ENCODE peak calls at places on chromosomes 16 and 17, in eight cellular contexts. U is esophagus squamous epithelium; H is CD8-positive, alpha-beta T cell; P is cardiac muscle cell; W is esophagus muscularis mucosa; X is fibroblast of lung; Z is pancreas; K is IMR-90. E is an unnamed sample. For H3K4me1 and H3K9me3, the result is how much of the 10 kb centered on the place peaks cover.

GRCh38 chr16:1080801-1081733 is 8.5 kb downstream of the SSTR5 start:
- DNase-seq in U (no peak), H (no peak), P (no peak), W (no peak), X (no peak), Z (no peak), K (no peak), E (no peak)

GRCh38 chr17:78159575-78160158 is 8.7 kb upstream of the SYNGR2 start:
- DNase-seq in U (no peak), H (no peak), P (peak), W (no peak), X (peak), Z (no peak), K (peak), E (no peak)

GRCh38 chr16:50741808-50742520 is at the start of gene CYLD:
- DNase-seq in U (peak), H (peak), P (peak), W (peak), X (peak), Z (peak), K (peak), E (peak)

GRCh38 chr17:62704381-62704971 is 77.0 kb downstream of the MRC2 start:
- DNase-seq in U (no peak), H (no peak), P (peak), W (no peak), X (peak), Z (peak), K (peak), E (no peak)

GRCh38 chr17:50129946-50130777 is at the start of gene SAMD14:
- DNase-seq in U (no peak), H (no peak), P (no peak), W (no peak), X (peak), Z (no peak), K (peak), E (peak)

GRCh38 chr17:69067274-69068047 is 6.7 kb upstream of the ABCA9 start:
- DNase-seq in U (no peak), H (no peak), P (no peak), W (no peak), X (no peak), Z (no peak), K (no peak), E (no peak)

GRCh38 chr16:58854392-58854791 is 120.3 kb upstream of the GOT2 start:
- DNase-seq in U (no peak), H (no peak), P (no peak), W (no peak), X (no peak), Z (no peak), K (no peak), E (no peak)

GRCh38 chr17:79915850-79916430 is 76.7 kb upstream of the CBX4 start:
- DNase-seq in U (no peak), H (no peak), P (peak), W (no peak), X (no peak), Z (no peak), K (peak), E (no peak)

GRCh38 chr17:7484964-7485377 is 805 bp downstream of the POLR2A start:
- DNase-seq in U (no peak), H (no peak), P (no peak), W (no peak), X (no peak), Z (no peak), K (no peak), E (no peak)

DNA sequence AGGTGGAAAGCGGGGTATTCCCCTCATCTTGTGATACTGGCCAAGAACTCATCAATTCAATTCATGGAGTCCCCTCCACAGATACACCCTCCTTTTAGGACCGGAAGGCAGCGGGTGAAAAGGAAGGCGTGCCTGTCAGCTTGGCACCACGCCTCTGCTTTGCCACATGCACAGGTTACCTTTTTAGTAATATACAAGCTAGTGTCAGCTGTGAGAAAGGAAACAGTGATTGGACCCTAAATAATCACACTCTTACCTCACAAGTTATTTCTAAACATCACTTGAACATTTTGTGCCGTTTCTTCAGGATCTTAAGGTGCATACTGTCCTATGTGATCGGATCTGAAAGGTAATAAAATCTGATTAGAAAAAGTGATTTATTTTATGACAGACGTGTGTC is 15.7 kb downstream of the ZDHHC7 start:
- DNase-seq in U (no peak), H (no peak), P (no peak), W (no peak), X (no peak), Z (no peak), K (no peak), E (peak)
- H3K4me1 ChIP-seq in U (half or more), H (under half), P (under half), W (half or more), X (under half), Z (under half), K (under half), E (under half)

GRCh38 chr17:61650749-61651148 is 59.7 kb upstream of the NACA2 start:
- DNase-seq in U (no peak), H (no peak), P (no peak), W (no peak), X (no peak), Z (no peak), K (no peak), E (no peak)
- H3K9me3 ChIP-seq in U (under half), H (under half), P (under half), W (under half), X (under half), Z (under half), K (under half), E (under half)

GRCh38 chr16:89315791-89316581 is 98.5 kb downstream of the ZNF778 start:
- DNase-seq in U (no peak), H (peak), P (peak), W (no peak), X (peak), Z (no peak), K (peak), E (peak)
- H3K27ac ChIP-seq in U (peak), H (peak), P (peak), W (peak), X (peak), Z (no peak), K (peak), E (peak)

DNA sequence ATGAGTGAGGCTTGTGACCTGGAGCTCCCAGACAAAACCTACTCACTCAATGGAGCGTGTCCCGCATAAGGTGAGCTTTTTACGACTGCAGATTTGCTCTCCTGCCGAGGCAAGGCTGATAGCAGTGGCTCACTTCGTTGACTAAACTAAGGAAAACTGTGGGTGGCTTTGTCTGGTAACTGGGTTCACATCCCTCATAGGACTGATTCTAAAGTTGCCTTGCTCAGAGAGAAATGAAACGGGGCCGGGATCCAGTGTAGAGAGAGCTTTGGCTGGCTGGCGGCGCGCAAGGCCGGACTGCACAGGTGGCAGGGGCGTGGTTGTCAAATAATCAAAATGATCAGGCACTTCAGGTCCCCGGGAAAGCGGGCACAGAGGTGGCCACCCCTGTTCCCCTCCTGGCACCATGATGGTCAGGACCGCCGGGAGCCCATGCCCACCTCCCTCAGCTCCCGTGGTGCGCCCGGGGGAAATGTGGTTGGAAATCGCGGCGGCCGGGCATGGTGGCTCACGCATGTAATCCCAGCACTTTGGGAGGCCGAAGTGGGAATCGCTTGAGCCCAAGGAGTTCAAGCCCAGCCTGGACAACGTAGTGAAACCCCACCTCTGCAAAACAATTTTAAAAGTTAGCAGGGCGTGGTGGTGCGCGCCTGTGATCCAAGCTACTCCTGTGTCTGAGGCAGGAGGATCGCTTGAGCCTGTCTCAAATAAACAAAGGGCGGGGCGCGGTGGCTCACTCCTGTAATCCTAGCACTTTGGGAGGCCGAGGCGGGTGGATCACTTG is 26.6 kb upstream of the OR1F1 start:
- DNase-seq in U (no peak), H (no peak), P (no peak), W (no peak), X (no peak), Z (no peak), K (no peak), E (no peak)
- H3K4me1 ChIP-seq in U (under half), H (under half), P (under half), W (under half), X (under half), Z (under half), K (under half), E (under half)

GRCh38 chr16:31754998-31755615 is 118.5 kb upstream of the ZNF267 start:
- DNase-seq in U (no peak), H (no peak), P (no peak), W (no peak), X (no peak), Z (no peak), K (no peak), E (no peak)
- H3K9me3 ChIP-seq in U (under half), H (half or more), P (under half), W (half or more), X (under half), Z (under half), K (half or more), E (half or more)

GRCh38 chr16:89361756-89362155 is 128.6 kb downstream of the ANKRD11 start:
- DNase-seq in U (no peak), H (no peak), P (no peak), W (no peak), X (no peak), Z (no peak), K (no peak), E (no peak)
- H3K27ac ChIP-seq in U (peak), H (peak), P (no peak), W (no peak), X (no peak), Z (no peak), K (no peak), E (peak)

E was measured in CD8-positive, alpha-beta memory T cell.